ENCODE peak calls at places on chromosomes 6 and 20, in four cellular contexts. S, Z, X and B are unnamed samples.
A peak's percentile ranks its signal among the peaks of the same experiment; 100 is the strongest.

GRCh38 chr20:18377896-18378481 is 88.8 kb downstream of the DZANK1 start:
- DNase-seq in S (no peak), Z (no peak), X (no peak), B (no peak)

GRCh38 chr6:53325785-53326184 is 23.0 kb downstream of the ELOVL5 start:
- DNase-seq in S (no peak), Z (no peak), X (no peak), B (no peak)

GRCh38 chr6:100456881-100457220 is 7.9 kb downstream of the SIM1 start:
- DNase-seq in S (no peak), Z (no peak), X (no peak), B (no peak)

GRCh38 chr6:135990437-135990836 is 138.9 kb downstream of the PDE7B start:
- DNase-seq in S (peak; percentile 53), Z (no peak), X (no peak), B (no peak)

GRCh38 chr20:50611128-50611810 is 80.1 kb downstream of the RIPOR3 start:
- DNase-seq in S (no peak), Z (no peak), X (no peak), B (no peak)

GRCh38 chr6:133635447-133635846 is 253.5 kb upstream of the TCF21 start:
- DNase-seq in S (no peak), Z (no peak), X (no peak), B (no peak)

GRCh38 chr6:38346291-38347079 is 293.2 kb downstream of the BTBD9 start:
- DNase-seq in S (peak; percentile 75), Z (peak; percentile 61), X (no peak), B (peak; percentile 60)

GRCh38 chr6:32849126-32849525 is 4.4 kb downstream of the TAP1 start:
- DNase-seq in S (no peak), Z (no peak), X (no peak), B (no peak)

GRCh38 chr6:52356017-52356416 is 5.9 kb upstream of the PAQR8 start:
- DNase-seq in S (no peak), Z (no peak), X (no peak), B (no peak)

GRCh38 chr20:20266552-20266951 is 101.4 kb upstream of the INSM1 start:
- DNase-seq in S (no peak), Z (no peak), X (no peak), B (no peak)

GRCh38 chr20:38180781-38181180 is 15.7 kb upstream of the TGM2 start:
- DNase-seq in S (no peak), Z (no peak), X (no peak), B (no peak)